ENCODE peak calls at places on chromosomes 11 and 22, in seven cellular contexts. X is testis, R is ovary, K is esophagus squamous epithelium, H is HepG2, W is uterus, T is right lobe of liver. J is an unnamed sample.

GRCh38 chr22:50148991-50149721 is 21.4 kb upstream of the PANX2 start:
- DNase-seq in X (peak), R (no peak), K (no peak), H (peak), W (no peak), T (peak), J (peak)

GRCh38 chr11:67262731-67263675 is 3.3 kb upstream of the GRK2 start:
- DNase-seq in X (peak), R (peak), K (no peak), H (peak), W (peak), T (peak), J (peak)

GRCh38 chr11:81165164-81165563 is 1568.5 kb downstream of the FAM181B start:
- DNase-seq in X (no peak), R (no peak), K (no peak), H (no peak), W (no peak), T (no peak), J (no peak)

GRCh38 chr22:23243006-23243573 is 62.8 kb downstream of the BCR start:
- DNase-seq in X (no peak), R (no peak), K (no peak), H (no peak), W (no peak), T (no peak), J (no peak)

GRCh38 chr11:63686912-63687311 is 5.6 kb downstream of the RTN3 start:
- DNase-seq in X (no peak), R (no peak), K (no peak), H (no peak), W (peak), T (no peak), J (peak)

GRCh38 chr22:46672731-46673130 is 52.5 kb downstream of the GRAMD4 start:
- DNase-seq in X (peak), R (no peak), K (no peak), H (no peak), W (no peak), T (no peak), J (peak)

GRCh38 chr11:100932474-100933100 is 197.0 kb downstream of the PGR start:
- DNase-seq in X (no peak), R (no peak), K (no peak), H (peak), W (no peak), T (no peak), J (peak)

GRCh38 chr11:12695878-12696277 is 21.7 kb downstream of the TEAD1 start:
- DNase-seq in X (no peak), R (no peak), K (no peak), H (no peak), W (no peak), T (no peak), J (no peak)

GRCh38 chr11:65576867-65577755 is 1.3 kb downstream of the EHBP1L1 start:
- DNase-seq in X (no peak), R (no peak), K (no peak), H (peak), W (peak), T (peak), J (peak)

GRCh38 chr11:44519989-44520737 is 45.3 kb upstream of the CD82 start:
- DNase-seq in X (peak), R (peak), K (no peak), H (no peak), W (peak), T (no peak), J (no peak)

GRCh38 chr11:94774345-94774744 is 6.2 kb downstream of the AMOTL1 start:
- DNase-seq in X (no peak), R (no peak), K (no peak), H (no peak), W (no peak), T (no peak), J (no peak)

GRCh38 chr22:46240073-46240472 is 10.0 kb downstream of the CDPF1 start:
- DNase-seq in X (no peak), R (no peak), K (no peak), H (no peak), W (no peak), T (no peak), J (no peak)

GRCh38 chr11:74932797-74933196 is 16.1 kb downstream of the XRRA1 start:
- DNase-seq in X (no peak), R (no peak), K (no peak), H (no peak), W (no peak), T (no peak), J (no peak)

GRCh38 chr11:118651820-118652219 is 27.6 kb downstream of the TREH start:
- DNase-seq in X (no peak), R (no peak), K (no peak), H (no peak), W (no peak), T (no peak), J (no peak)

GRCh38 chr11:10489444-10489785 is 34.4 kb downstream of the AMPD3 start:
- DNase-seq in X (no peak), R (no peak), K (no peak), H (no peak), W (peak), T (no peak), J (no peak)

GRCh38 chr11:206516-207212 is 535 bp downstream of the BET1L start:
- DNase-seq in X (peak), R (peak), K (no peak), H (no peak), W (peak), T (no peak), J (peak)

GRCh38 chr11:122042981-122043380 is 73.0 kb downstream of the BLID start:
- DNase-seq in X (no peak), R (no peak), K (no peak), H (no peak), W (no peak), T (no peak), J (no peak)

GRCh38 chr11:70110538-70111055 is 32.5 kb downstream of the ANO1 start:
- DNase-seq in X (no peak), R (no peak), K (no peak), H (no peak), W (no peak), T (no peak), J (no peak)

GRCh38 chr22:48797731-48798130 is 1029.9 kb downstream of the BRD1 start:
- DNase-seq in X (no peak), R (no peak), K (no peak), H (no peak), W (no peak), T (no peak), J (no peak)

GRCh38 chr11:58647141-58647699 is 24.8 kb downstream of the CNTF start:
- DNase-seq in X (no peak), R (no peak), K (no peak), H (no peak), W (no peak), T (no peak), J (no peak)

GRCh38 chr22:39275814-39276443 is 31.1 kb upstream of the PDGFB start:
- DNase-seq in X (no peak), R (no peak), K (no peak), H (no peak), W (no peak), T (no peak), J (no peak)

GRCh38 chr11:36012410-36012809 is 68.5 kb downstream of the LDLRAD3 start:
- DNase-seq in X (no peak), R (no peak), K (no peak), H (no peak), W (no peak), T (no peak), J (peak)

GRCh38 chr11:476416-476815 is 26.3 kb downstream of the PTDSS2 start:
- DNase-seq in X (no peak), R (no peak), K (no peak), H (no peak), W (no peak), T (no peak), J (no peak)

GRCh38 chr11:134244593-134244992 is 8.6 kb downstream of the THYN1 start:
- DNase-seq in X (peak), R (no peak), K (no peak), H (peak), W (no peak), T (no peak), J (peak)

GRCh38 chr11:68974421-68975194 is 6.2 kb downstream of the MRGPRD start:
- DNase-seq in X (peak), R (no peak), K (no peak), H (no peak), W (no peak), T (no peak), J (peak)

GRCh38 chr11:76005746-76006145 is 190.7 kb downstream of the UVRAG start:
- DNase-seq in X (no peak), R (no peak), K (no peak), H (no peak), W (no peak), T (no peak), J (no peak)

GRCh38 chr11:7668911-7669310 is 4.4 kb downstream of the CYB5R2 start:
- DNase-seq in X (no peak), R (no peak), K (no peak), H (no peak), W (no peak), T (no peak), J (no peak)

GRCh38 chr11:124865181-124865901 is at the start of gene ROBO3:
- DNase-seq in X (no peak), R (no peak), K (no peak), H (no peak), W (no peak), T (no peak), J (no peak)

GRCh38 chr11:65204646-65205601 is 23.2 kb downstream of the CAPN1 start:
- DNase-seq in X (peak), R (no peak), K (no peak), H (peak), W (no peak), T (no peak), J (peak)

GRCh38 chr11:15006139-15006759 is 34.1 kb upstream of the CALCA start:
- DNase-seq in X (no peak), R (no peak), K (no peak), H (peak), W (no peak), T (no peak), J (peak)

GRCh38 chr11:1939006-1939626 is 8.0 kb upstream of the MRPL23 start:
- DNase-seq in X (no peak), R (no peak), K (no peak), H (no peak), W (no peak), T (peak), J (no peak)

GRCh38 chr22:50020606-50021005 is 8.0 kb upstream of the IL17REL start:
- DNase-seq in X (no peak), R (no peak), K (no peak), H (no peak), W (no peak), T (no peak), J (no peak)

GRCh38 chr11:104462346-104462745 is 298.4 kb upstream of the PDGFD start:
- DNase-seq in X (no peak), R (no peak), K (no peak), H (no peak), W (no peak), T (no peak), J (no peak)

GRCh38 chr11:112073941-112074811 is at the start of the genes NKAPD1 and PIH1D2:
- DNase-seq in X (peak), R (peak), K (peak), H (peak), W (peak), T (peak), J (peak)
- TF ChIP-seq POLR2A in X (no peak), R (no peak), K (peak), H (peak), W (no peak), T (no peak), J (peak)

DNA sequence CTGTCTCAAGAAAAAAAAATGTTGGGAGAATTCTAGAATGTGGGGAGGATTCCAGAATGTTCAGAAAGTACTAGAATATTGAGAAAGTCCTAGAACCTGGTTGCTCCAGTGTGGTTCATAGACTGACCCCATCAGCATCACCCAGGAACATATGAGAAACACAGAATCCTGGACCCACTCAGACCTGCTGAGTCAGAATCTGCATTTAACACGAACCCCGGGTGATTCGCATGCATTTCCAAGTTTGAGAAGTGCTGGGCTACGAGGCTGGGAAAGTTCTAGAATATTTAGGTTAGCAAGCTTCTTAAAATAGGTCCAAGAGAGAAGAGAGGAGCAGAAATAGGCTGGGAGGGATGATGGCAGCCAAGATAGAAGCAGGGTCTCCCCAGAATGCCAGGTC is 6.4 kb downstream of the C1QTNF6 start:
- DNase-seq in X (no peak), R (no peak), K (no peak), H (no peak), W (no peak), T (no peak), J (no peak)
- TF ChIP-seq POLR2A in X (no peak), R (no peak), K (no peak), H (no peak), W (no peak), T (no peak), J (no peak)

DNA sequence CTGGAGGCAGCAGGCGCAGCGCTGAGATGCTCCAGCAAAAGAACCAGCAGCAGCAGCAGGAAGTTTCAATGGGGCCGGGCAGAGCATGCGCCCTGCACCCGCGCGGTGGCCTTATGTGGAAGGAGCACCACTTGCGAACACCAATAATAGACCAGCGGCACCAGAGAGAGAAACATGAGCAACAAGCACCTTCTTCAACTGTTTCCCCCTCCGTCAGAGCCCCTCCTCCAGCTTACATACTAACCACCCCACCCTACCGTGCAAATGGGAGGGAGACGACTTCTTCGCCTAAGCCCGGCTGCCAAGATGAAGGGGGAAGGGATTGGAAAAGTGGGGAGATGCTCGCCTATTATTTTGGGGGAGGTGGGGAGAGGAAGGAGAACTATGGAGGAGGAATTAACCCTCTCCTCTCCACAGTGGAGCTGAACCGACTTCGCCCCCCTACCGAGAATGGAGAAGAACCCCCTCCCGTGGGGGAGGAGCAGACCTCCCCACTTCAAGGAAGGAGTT is 1.1 kb downstream of the RSF1 start:
- DNase-seq in X (peak), R (peak), K (peak), H (peak), W (peak), T (peak), J (peak)
- TF ChIP-seq POLR2A in X (peak), R (peak), K (peak), H (peak), W (peak), T (peak), J (peak)

GRCh38 chr11:111302298-111302697 is 4.0 kb downstream of the POU2AF3 start:
- DNase-seq in X (no peak), R (no peak), K (no peak), H (no peak), W (no peak), T (no peak), J (no peak)

GRCh38 chr11:111300569-111300968 is 2.2 kb downstream of the POU2AF3 start:
- DNase-seq in X (no peak), R (no peak), K (no peak), H (no peak), W (no peak), T (no peak), J (no peak)

GRCh38 chr11:111303476-111303875 is 5.1 kb downstream of the POU2AF3 start:
- DNase-seq in X (no peak), R (no peak), K (no peak), H (peak), W (no peak), T (peak), J (no peak)

GRCh38 chr11:111301004-111301839 is 2.9 kb downstream of the POU2AF3 start:
- DNase-seq in X (no peak), R (no peak), K (no peak), H (no peak), W (no peak), T (peak), J (no peak)

DNA sequence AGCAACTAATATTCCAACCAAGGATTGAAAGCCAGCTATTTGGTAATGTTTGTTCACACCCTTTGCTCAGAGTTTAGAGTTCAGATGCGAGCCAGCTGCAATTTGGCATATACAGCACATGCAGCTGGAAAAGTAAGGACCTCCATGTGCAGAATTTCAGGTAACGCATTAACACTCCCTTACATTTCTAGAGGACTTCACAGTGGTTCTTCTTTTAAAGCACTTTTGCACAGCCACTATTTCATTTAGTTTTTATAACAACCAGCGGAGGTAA is 3.4 kb downstream of the POU2AF3 start:
- DNase-seq in X (no peak), R (no peak), K (no peak), H (no peak), W (no peak), T (no peak), J (no peak)
- TF ChIP-seq POLR2A in X (no peak), R (no peak), K (no peak), H (no peak), W (no peak), T (no peak), J (no peak)